ENCODE peak calls at places on chromosome 11, in four cellular contexts. H is endothelial cell, C is AML-193, O is GDM1. U is an unnamed sample.

GRCh38 chr11:43962383-43962969 is 20.0 kb downstream of the C11orf96 start:
- DNase-seq in H (no peak), C (no peak), O (no peak), U (no peak)

GRCh38 chr11:19763315-19763714 is 50.7 kb downstream of the NAV2 start:
- DNase-seq in H (no peak), C (no peak), O (no peak), U (no peak)

GRCh38 chr11:65560555-65561418 is 2.6 kb upstream of the LTBP3 start:
- DNase-seq in H (no peak), C (no peak), O (no peak), U (no peak)

GRCh38 chr11:124879999-124880611 is 14.9 kb downstream of the ROBO3 start:
- DNase-seq in H (no peak), C (no peak), O (peak; percentile 32), U (no peak)

GRCh38 chr11:99162819-99163218 is 142.1 kb downstream of the CNTN5 start:
- DNase-seq in H (no peak), C (no peak), O (no peak), U (no peak)

GRCh38 chr11:14335712-14336111 is 23.3 kb downstream of the RRAS2 start:
- DNase-seq in H (no peak), C (no peak), O (no peak), U (no peak)

GRCh38 chr11:102882389-102883024 is 7.7 kb upstream of the MMP12 start:
- DNase-seq in H (no peak), C (no peak), O (no peak), U (peak; percentile 90)

GRCh38 chr11:76164861-76165751 is 41.2 kb downstream of the WNT11 start:
- DNase-seq in H (no peak), C (no peak), O (no peak), U (no peak)

GRCh38 chr11:11349051-11349450 is 4.0 kb downstream of the CSNK2A3 start:
- DNase-seq in H (no peak), C (no peak), O (no peak), U (no peak)

GRCh38 chr11:70539360-70540095 is 141.2 kb downstream of the CTTN start:
- DNase-seq in H (no peak), C (no peak), O (no peak), U (no peak)

GRCh38 chr11:6735306-6735705 is 36.5 kb downstream of the OR2AG2 start:
- DNase-seq in H (no peak), C (no peak), O (no peak), U (peak; percentile 32)

GRCh38 chr11:66231561-66231960 is 36.9 kb upstream of the RAB1B start:
- DNase-seq in H (no peak), C (no peak), O (no peak), U (no peak)

GRCh38 chr11:118117790-118118601 is 31.2 kb upstream of the SMIM35 start:
- DNase-seq in H (no peak), C (no peak), O (no peak), U (no peak)

GRCh38 chr11:131851951-131852350 is 481.5 kb downstream of the NTM start:
- DNase-seq in H (no peak), C (no peak), O (no peak), U (no peak)

GRCh38 chr11:118531597-118532084 is 649 bp downstream of the TMEM25 start:
- DNase-seq in H (no peak), C (no peak), O (no peak), U (no peak)

U was measured in MV-4-11.